ENCODE peak calls at places on chromosomes 12 and 14, in nine cellular contexts. One of them, this sample, is unnamed.

GRCh38 chr14:98754343-98755025 is 517.5 kb downstream of the BCL11B start:
- DNase-seq in foreskin fibroblast: no peak
- DNase-seq in amygdala: no peak
- DNase-seq in HFFc6: no peak
- DNase-seq in GM03348: no peak
- DNase-seq in NCI-H1417 treated with DMSO at 0.1 percent for 48 hours: no peak
- DNase-seq in SW480: no peak
- DNase-seq in activated naive CD4-positive, alpha-beta T cell treated with anti-CD3 and anti-CD28 coated beads for 36 hours: no peak
- DNase-seq in HTR-8/SVneo: no peak
- DNase-seq in this sample: no peak

GRCh38 chr14:105876158-105876557 is 349.8 kb downstream of the TMEM121 start:
- DNase-seq in HTR-8/SVneo: no peak
- DNase-seq in NCI-H1417 treated with DMSO at 0.1 percent for 48 hours: no peak
- DNase-seq in activated naive CD4-positive, alpha-beta T cell treated with anti-CD3 and anti-CD28 coated beads for 36 hours: peak
- DNase-seq in foreskin fibroblast: no peak
- DNase-seq in GM03348: no peak
- DNase-seq in SW480: no peak
- DNase-seq in HFFc6: no peak
- DNase-seq in amygdala: no peak
- DNase-seq in this sample: no peak

GRCh38 chr14:92794547-92794941 is 439 bp downstream of the GOLGA5 start:
- DNase-seq in amygdala: no peak
- DNase-seq in HTR-8/SVneo: no peak
- DNase-seq in SW480: peak
- DNase-seq in HFFc6: no peak
- DNase-seq in activated naive CD4-positive, alpha-beta T cell treated with anti-CD3 and anti-CD28 coated beads for 36 hours: peak
- DNase-seq in GM03348: peak
- DNase-seq in NCI-H1417 treated with DMSO at 0.1 percent for 48 hours: no peak
- DNase-seq in foreskin fibroblast: no peak
- DNase-seq in this sample: no peak

GRCh38 chr14:75982724-75983358 is 1.0 kb upstream of the TGFB3 start:
- DNase-seq in activated naive CD4-positive, alpha-beta T cell treated with anti-CD3 and anti-CD28 coated beads for 36 hours: no peak
- DNase-seq in foreskin fibroblast: no peak
- DNase-seq in amygdala: no peak
- DNase-seq in SW480: peak
- DNase-seq in NCI-H1417 treated with DMSO at 0.1 percent for 48 hours: no peak
- DNase-seq in GM03348: peak
- DNase-seq in HFFc6: peak
- DNase-seq in HTR-8/SVneo: peak
- DNase-seq in this sample: no peak

GRCh38 chr14:95308073-95308472 is 11.6 kb downstream of the CLMN start:
- DNase-seq in amygdala: no peak
- DNase-seq in NCI-H1417 treated with DMSO at 0.1 percent for 48 hours: no peak
- DNase-seq in foreskin fibroblast: no peak
- DNase-seq in HTR-8/SVneo: no peak
- DNase-seq in SW480: no peak
- DNase-seq in activated naive CD4-positive, alpha-beta T cell treated with anti-CD3 and anti-CD28 coated beads for 36 hours: no peak
- DNase-seq in HFFc6: no peak
- DNase-seq in GM03348: no peak
- DNase-seq in this sample: no peak

GRCh38 chr12:78562358-78563205 is 302.0 kb upstream of the SYT1 start:
- DNase-seq in amygdala: no peak
- DNase-seq in foreskin fibroblast: peak
- DNase-seq in GM03348: peak
- DNase-seq in activated naive CD4-positive, alpha-beta T cell treated with anti-CD3 and anti-CD28 coated beads for 36 hours: no peak
- DNase-seq in SW480: peak
- DNase-seq in HFFc6: peak
- DNase-seq in HTR-8/SVneo: no peak
- DNase-seq in NCI-H1417 treated with DMSO at 0.1 percent for 48 hours: peak
- DNase-seq in this sample: no peak

GRCh38 chr14:51073751-51074150 is 21.2 kb downstream of the TRIM9 start:
- DNase-seq in foreskin fibroblast: no peak
- DNase-seq in SW480: no peak
- DNase-seq in activated naive CD4-positive, alpha-beta T cell treated with anti-CD3 and anti-CD28 coated beads for 36 hours: no peak
- DNase-seq in HTR-8/SVneo: no peak
- DNase-seq in HFFc6: no peak
- DNase-seq in amygdala: no peak
- DNase-seq in GM03348: no peak
- DNase-seq in NCI-H1417 treated with DMSO at 0.1 percent for 48 hours: no peak
- DNase-seq in this sample: no peak

GRCh38 chr14:77041837-77042557 is 13.5 kb upstream of the IRF2BPL start:
- DNase-seq in GM03348: peak
- DNase-seq in activated naive CD4-positive, alpha-beta T cell treated with anti-CD3 and anti-CD28 coated beads for 36 hours: peak
- DNase-seq in HFFc6: peak
- DNase-seq in SW480: no peak
- DNase-seq in amygdala: no peak
- DNase-seq in HTR-8/SVneo: no peak
- DNase-seq in NCI-H1417 treated with DMSO at 0.1 percent for 48 hours: no peak
- DNase-seq in foreskin fibroblast: peak
- DNase-seq in this sample: no peak

GRCh38 chr14:24381363-24382102 is 13.5 kb downstream of the NFATC4 start:
- DNase-seq in amygdala: no peak
- DNase-seq in HTR-8/SVneo: no peak
- DNase-seq in NCI-H1417 treated with DMSO at 0.1 percent for 48 hours: no peak
- DNase-seq in SW480: no peak
- DNase-seq in foreskin fibroblast: no peak
- DNase-seq in GM03348: no peak
- DNase-seq in activated naive CD4-positive, alpha-beta T cell treated with anti-CD3 and anti-CD28 coated beads for 36 hours: peak
- DNase-seq in HFFc6: no peak
- DNase-seq in this sample: no peak

GRCh38 chr14:69356903-69357543 is 41.1 kb downstream of the ERH start:
- DNase-seq in amygdala: no peak
- DNase-seq in NCI-H1417 treated with DMSO at 0.1 percent for 48 hours: no peak
- DNase-seq in SW480: no peak
- DNase-seq in foreskin fibroblast: no peak
- DNase-seq in activated naive CD4-positive, alpha-beta T cell treated with anti-CD3 and anti-CD28 coated beads for 36 hours: no peak
- DNase-seq in HTR-8/SVneo: no peak
- DNase-seq in HFFc6: no peak
- DNase-seq in GM03348: no peak
- DNase-seq in this sample: no peak

This sample was measured in memory B cell.